ENCODE peak calls at places on chromosomes 12 and 14, in four cellular contexts. N is effector memory CD4-positive, alpha-beta T cell; T is NCI-H2081; O is stimulated activated naive CD8-positive, alpha-beta T cell treated with anti-CD3 and anti-CD28 coated beads, Interleukin-15, Interleukin-2, amounts not matched to agents 100 U/mL and 50 U/mL, for 24 hours. S is an unnamed sample.
A peak's percentile ranks its signal among the peaks of the same experiment; 100 is the strongest.

GRCh38 chr14:100067481-100067880 is 2.3 kb downstream of the EVL start:
- DNase-seq in T (no peak), O (no peak), N (no peak), S (no peak)

GRCh38 chr14:56666716-56667115 is 87.1 kb downstream of the TMEM260 start:
- DNase-seq in O (no peak), N (no peak), T (no peak), S (no peak)

GRCh38 chr14:35992816-35993511 is 166.8 kb downstream of the BRMS1L start:
- DNase-seq in N (no peak), T (no peak), O (no peak), S (peak; percentile 22)

GRCh38 chr12:104490221-104490620 is 33.5 kb downstream of the CHST11 start:
- DNase-seq in O (no peak), T (no peak), N (no peak), S (no peak)

GRCh38 chr12:83827860-83828259 is 1084.7 kb downstream of the SLC6A15 start:
- DNase-seq in O (no peak), T (peak; percentile 16), N (no peak), S (peak; percentile 23)

GRCh38 chr12:57139796-57140649 is 7.4 kb downstream of the LRP1-AS start:
- DNase-seq in N (no peak), O (no peak), T (no peak), S (no peak)

GRCh38 chr14:58787601-58788000 is 149.8 kb downstream of the DACT1 start:
- DNase-seq in O (no peak), T (no peak), N (no peak), S (peak; percentile 59)

GRCh38 chr14:64761441-64762043 is 57.3 kb downstream of the PLEKHG3 start:
- DNase-seq in N (no peak), T (no peak), O (no peak), S (no peak)

GRCh38 chr12:75975692-75976091 is 55.9 kb downstream of the PHLDA1 start:
- DNase-seq in N (no peak), O (no peak), T (peak; percentile 11), S (no peak)

GRCh38 chr14:59483360-59483759 is 848 bp downstream of the L3HYPDH start:
- DNase-seq in O (no peak), N (no peak), T (peak; percentile 49), S (no peak)

GRCh38 chr12:5965950-5966383 is 20.9 kb upstream of the ANO2 start:
- DNase-seq in N (no peak), O (peak; percentile 59), T (peak; percentile 42), S (no peak)

GRCh38 chr14:104526723-104527645 is 52.6 kb upstream of the C14orf180 start:
- DNase-seq in N (no peak), O (no peak), T (no peak), S (no peak)

GRCh38 chr14:49679271-49679670 is 8.7 kb downstream of the POLE2 start:
- DNase-seq in N (no peak), T (no peak), O (no peak), S (no peak)

GRCh38 chr12:109029411-109029810 is 8.5 kb upstream of the SVOP start:
- DNase-seq in T (no peak), N (no peak), O (no peak), S (no peak)

GRCh38 chr12:84542289-84542688 is 370.3 kb downstream of the SLC6A15 start:
- DNase-seq in O (no peak), T (no peak), N (no peak), S (no peak)

GRCh38 chr12:108734200-108734906 is 3.0 kb upstream of the CORO1C start:
- DNase-seq in T (no peak), O (peak; percentile 20), N (no peak), S (no peak)

GRCh38 chr12:116123511-116124258 is 153.8 kb downstream of the MED13L start:
- DNase-seq in N (no peak), O (peak; percentile 43), T (peak; percentile 82), S (peak; percentile 47)

GRCh38 chr12:69534389-69534822 is 50.9 kb upstream of the CCT2 start:
- DNase-seq in T (peak; percentile 74), N (no peak), O (peak; percentile 24), S (peak; percentile 81)

GRCh38 chr12:11863478-11863906 is 207.2 kb upstream of the BCL2L14 start:
- DNase-seq in N (no peak), T (no peak), O (no peak), S (no peak)

GRCh38 chr12:1839956-1840550 is 19.7 kb downstream of the LRTM2 start:
- DNase-seq in N (no peak), T (peak; percentile 22), O (no peak), S (no peak)

GRCh38 chr14:73258845-73259611 is 21.7 kb downstream of the PAPLN start:
- DNase-seq in T (no peak), O (no peak), N (no peak), S (no peak)

GRCh38 chr14:53493310-53493709 is 340.2 kb upstream of the DDHD1 start:
- DNase-seq in N (no peak), O (no peak), T (no peak), S (no peak)

GRCh38 chr12:26028953-26029740 is 70.7 kb downstream of the RASSF8 start:
- DNase-seq in N (no peak), T (peak; percentile 19), O (peak; percentile 9), S (no peak)

GRCh38 chr12:3603576-3603975 is 112.6 kb downstream of the PRMT8 start:
- DNase-seq in T (no peak), N (no peak), O (no peak), S (no peak)

S was measured in NCI-H446 treated with DMSO at 0.1 percent for 48 hours.